ENCODE peak calls at places on chromosomes 3 and 15, in five cellular contexts. One of them, this sample, is unnamed.

GRCh38 chr3:156323466-156323865 is 203.1 kb downstream of the KCNAB1 start:
- DNase-seq in psoas muscle: no peak
- DNase-seq in mesothelial cell of epicardium: no peak
- DNase-seq in hepatocyte: peak; percentile 16
- DNase-seq in fibroblast of lung: no peak
- DNase-seq in this sample: no peak

GRCh38 chr15:68696532-68697363 is 118.0 kb downstream of the CORO2B start:
- DNase-seq in mesothelial cell of epicardium: no peak
- DNase-seq in psoas muscle: no peak
- DNase-seq in hepatocyte: no peak
- DNase-seq in fibroblast of lung: no peak
- DNase-seq in this sample: no peak

GRCh38 chr15:60721706-60722105 is 242.8 kb upstream of the ICE2 start:
- DNase-seq in fibroblast of lung: peak; percentile 59
- DNase-seq in psoas muscle: no peak
- DNase-seq in mesothelial cell of epicardium: no peak
- DNase-seq in hepatocyte: peak; percentile 34
- DNase-seq in this sample: peak; percentile 17

GRCh38 chr15:38563723-38564519 is 693 bp downstream of the RASGRP1 start:
- DNase-seq in mesothelial cell of epicardium: peak; percentile 61
- DNase-seq in fibroblast of lung: peak; percentile 37
- DNase-seq in hepatocyte: peak; percentile 83
- DNase-seq in psoas muscle: peak; percentile 79
- DNase-seq in this sample: peak; percentile 27

GRCh38 chr3:52108302-52109232 is 45.7 kb downstream of the POC1A start:
- DNase-seq in psoas muscle: peak; percentile 73
- DNase-seq in fibroblast of lung: no peak
- DNase-seq in hepatocyte: no peak
- DNase-seq in mesothelial cell of epicardium: no peak
- DNase-seq in this sample: peak; percentile 48

GRCh38 chr15:75616766-75617165 is 8.8 kb downstream of the SNUPN start:
- DNase-seq in mesothelial cell of epicardium: no peak
- DNase-seq in fibroblast of lung: no peak
- DNase-seq in hepatocyte: no peak
- DNase-seq in psoas muscle: no peak
- DNase-seq in this sample: no peak

GRCh38 chr3:17579289-17580031 is 163.0 kb downstream of the TBC1D5 start:
- DNase-seq in hepatocyte: no peak
- DNase-seq in fibroblast of lung: peak; percentile 76
- DNase-seq in mesothelial cell of epicardium: no peak
- DNase-seq in psoas muscle: no peak
- DNase-seq in this sample: peak; percentile 71

GRCh38 chr3:188349276-188349962 is 195.5 kb downstream of the LPP start:
- DNase-seq in fibroblast of lung: peak; percentile 56
- DNase-seq in mesothelial cell of epicardium: no peak
- DNase-seq in psoas muscle: no peak
- DNase-seq in hepatocyte: no peak
- DNase-seq in this sample: peak; percentile 71

GRCh38 chr15:45168751-45169551 is 18.8 kb downstream of the SHF start:
- DNase-seq in hepatocyte: no peak
- DNase-seq in mesothelial cell of epicardium: no peak
- DNase-seq in psoas muscle: no peak
- DNase-seq in fibroblast of lung: no peak
- DNase-seq in this sample: no peak

GRCh38 chr3:185900228-185900627 is 37.6 kb downstream of the TRA2B start:
- DNase-seq in mesothelial cell of epicardium: no peak
- DNase-seq in fibroblast of lung: peak; percentile 94
- DNase-seq in psoas muscle: no peak
- DNase-seq in hepatocyte: peak; percentile 85
- DNase-seq in this sample: peak; percentile 82

GRCh38 chr15:89088605-89089315 is 504 bp downstream of the ABHD2 start:
- DNase-seq in hepatocyte: peak; percentile 41
- DNase-seq in psoas muscle: peak; percentile 87
- DNase-seq in mesothelial cell of epicardium: no peak
- DNase-seq in fibroblast of lung: peak; percentile 36
- DNase-seq in this sample: no peak

GRCh38 chr3:12247411-12247810 is 41.5 kb upstream of the PPARG start:
- DNase-seq in psoas muscle: no peak
- DNase-seq in fibroblast of lung: no peak
- DNase-seq in mesothelial cell of epicardium: no peak
- DNase-seq in hepatocyte: no peak
- DNase-seq in this sample: no peak

GRCh38 chr3:101992861-101993260 is 143.5 kb downstream of the NFKBIZ start:
- DNase-seq in fibroblast of lung: peak; percentile 73
- DNase-seq in psoas muscle: no peak
- DNase-seq in mesothelial cell of epicardium: no peak
- DNase-seq in hepatocyte: no peak
- DNase-seq in this sample: peak; percentile 57

GRCh38 chr15:31024330-31024729 is 32.9 kb upstream of the MTMR10 start:
- DNase-seq in fibroblast of lung: peak; percentile 99
- DNase-seq in mesothelial cell of epicardium: no peak
- DNase-seq in hepatocyte: peak; percentile 64
- DNase-seq in psoas muscle: no peak
- DNase-seq in this sample: peak; percentile 98

GRCh38 chr15:73319460-73320245 is 49.1 kb downstream of the HCN4 start:
- DNase-seq in hepatocyte: no peak
- DNase-seq in psoas muscle: no peak
- DNase-seq in mesothelial cell of epicardium: no peak
- DNase-seq in fibroblast of lung: no peak
- DNase-seq in this sample: no peak

GRCh38 chr3:133987136-133987535 is 42.6 kb downstream of the SLCO2A1 start:
- DNase-seq in fibroblast of lung: no peak
- DNase-seq in hepatocyte: no peak
- DNase-seq in mesothelial cell of epicardium: no peak
- DNase-seq in psoas muscle: no peak
- DNase-seq in this sample: no peak

GRCh38 chr3:141530133-141530768 is 43.4 kb downstream of the RASA2 start:
- DNase-seq in mesothelial cell of epicardium: no peak
- DNase-seq in fibroblast of lung: peak; percentile 57
- DNase-seq in psoas muscle: no peak
- DNase-seq in hepatocyte: no peak
- DNase-seq in this sample: peak; percentile 82

GRCh38 chr15:100230784-100231183 is 111.0 kb downstream of the ADAMTS17 start:
- DNase-seq in psoas muscle: no peak
- DNase-seq in hepatocyte: no peak
- DNase-seq in fibroblast of lung: no peak
- DNase-seq in mesothelial cell of epicardium: no peak
- DNase-seq in this sample: no peak

GRCh38 chr3:123590685-123591450 is 6.0 kb upstream of the HACD2 start:
- DNase-seq in psoas muscle: no peak
- DNase-seq in mesothelial cell of epicardium: no peak
- DNase-seq in fibroblast of lung: no peak
- DNase-seq in hepatocyte: no peak
- DNase-seq in this sample: no peak

GRCh38 chr3:13623101-13623654 is 74.3 kb downstream of the FBLN2 start:
- DNase-seq in mesothelial cell of epicardium: no peak
- DNase-seq in fibroblast of lung: peak; percentile 54
- DNase-seq in hepatocyte: peak; percentile 70
- DNase-seq in psoas muscle: no peak
- DNase-seq in this sample: no peak

GRCh38 chr3:160287666-160288065 is 62.4 kb downstream of the C3orf80 start:
- DNase-seq in hepatocyte: no peak
- DNase-seq in psoas muscle: no peak
- DNase-seq in mesothelial cell of epicardium: no peak
- DNase-seq in fibroblast of lung: no peak
- DNase-seq in this sample: peak; percentile 19

GRCh38 chr3:122977645-122978466 is 49.7 kb downstream of the SEMA5B start:
- DNase-seq in mesothelial cell of epicardium: peak; percentile 49
- DNase-seq in psoas muscle: no peak
- DNase-seq in fibroblast of lung: peak; percentile 89
- DNase-seq in hepatocyte: peak; percentile 80
- DNase-seq in this sample: peak; percentile 51

GRCh38 chr3:121243208-121243607 is 302.6 kb downstream of the POLQ start:
- DNase-seq in hepatocyte: no peak
- DNase-seq in psoas muscle: no peak
- DNase-seq in fibroblast of lung: no peak
- DNase-seq in mesothelial cell of epicardium: no peak
- DNase-seq in this sample: no peak

GRCh38 chr15:44729394-44729913 is 6.9 kb upstream of the TRIM69 start:
- DNase-seq in fibroblast of lung: no peak
- DNase-seq in mesothelial cell of epicardium: no peak
- DNase-seq in hepatocyte: no peak
- DNase-seq in psoas muscle: peak; percentile 54
- DNase-seq in this sample: peak; percentile 44

GRCh38 chr15:69478259-69478687 is 25.7 kb downstream of the RPLP1 start:
- DNase-seq in hepatocyte: peak; percentile 85
- DNase-seq in mesothelial cell of epicardium: peak; percentile 62
- DNase-seq in fibroblast of lung: peak; percentile 49
- DNase-seq in psoas muscle: no peak
- DNase-seq in this sample: peak; percentile 50

GRCh38 chr3:155382396-155383042 is 89.0 kb upstream of the STRIT1 start:
- DNase-seq in psoas muscle: peak; percentile 74
- DNase-seq in mesothelial cell of epicardium: peak; percentile 21
- DNase-seq in fibroblast of lung: peak; percentile 51
- DNase-seq in hepatocyte: peak; percentile 87
- DNase-seq in this sample: peak; percentile 77

GRCh38 chr3:145857956-145858355 is 303.0 kb downstream of the PLOD2 start:
- DNase-seq in psoas muscle: no peak
- DNase-seq in fibroblast of lung: no peak
- DNase-seq in mesothelial cell of epicardium: no peak
- DNase-seq in hepatocyte: no peak
- DNase-seq in this sample: no peak

GRCh38 chr3:147197739-147198138 is 208.6 kb downstream of the ZIC4 start:
- DNase-seq in mesothelial cell of epicardium: no peak
- DNase-seq in fibroblast of lung: no peak
- DNase-seq in psoas muscle: no peak
- DNase-seq in hepatocyte: no peak
- DNase-seq in this sample: no peak

GRCh38 chr3:156685198-156685597 is 10.8 kb downstream of the TIPARP start:
- DNase-seq in mesothelial cell of epicardium: no peak
- DNase-seq in fibroblast of lung: no peak
- DNase-seq in hepatocyte: no peak
- DNase-seq in psoas muscle: no peak
- DNase-seq in this sample: peak; percentile 54

GRCh38 chr3:137687181-137687880 is 76.8 kb upstream of the SOX14 start:
- DNase-seq in psoas muscle: no peak
- DNase-seq in fibroblast of lung: no peak
- DNase-seq in mesothelial cell of epicardium: no peak
- DNase-seq in hepatocyte: peak; percentile 33
- DNase-seq in this sample: no peak

GRCh38 chr3:32421991-32422859 is 30.6 kb downstream of the CMTM7 start:
- DNase-seq in fibroblast of lung: peak; percentile 88
- DNase-seq in psoas muscle: peak; percentile 87
- DNase-seq in hepatocyte: no peak
- DNase-seq in mesothelial cell of epicardium: no peak
- DNase-seq in this sample: peak; percentile 93

GRCh38 chr3:122271246-122271898 is 53.7 kb upstream of the CSTA start:
- DNase-seq in fibroblast of lung: no peak
- DNase-seq in hepatocyte: no peak
- DNase-seq in mesothelial cell of epicardium: no peak
- DNase-seq in psoas muscle: no peak
- DNase-seq in this sample: no peak

GRCh38 chr15:41944313-41944940 is 27.9 kb downstream of the EHD4 start:
- DNase-seq in fibroblast of lung: peak; percentile 95
- DNase-seq in hepatocyte: peak; percentile 78
- DNase-seq in psoas muscle: peak; percentile 77
- DNase-seq in mesothelial cell of epicardium: no peak
- DNase-seq in this sample: peak; percentile 91

GRCh38 chr15:34584321-34584668 is 844 bp upstream of the GOLGA8B start:
- DNase-seq in hepatocyte: no peak
- DNase-seq in psoas muscle: no peak
- DNase-seq in fibroblast of lung: no peak
- DNase-seq in mesothelial cell of epicardium: no peak
- DNase-seq in this sample: no peak

GRCh38 chr3:190094201-190094718 is 26.4 kb downstream of the P3H2 start:
- DNase-seq in hepatocyte: no peak
- DNase-seq in psoas muscle: no peak
- DNase-seq in fibroblast of lung: peak; percentile 84
- DNase-seq in mesothelial cell of epicardium: no peak
- DNase-seq in this sample: peak; percentile 84

GRCh38 chr15:63474810-63475316 is 29.5 kb upstream of the USP3 start:
- DNase-seq in fibroblast of lung: no peak
- DNase-seq in psoas muscle: no peak
- DNase-seq in hepatocyte: no peak
- DNase-seq in mesothelial cell of epicardium: no peak
- DNase-seq in this sample: no peak

GRCh38 chr3:28050895-28051294 is 190.5 kb upstream of the CMC1 start:
- DNase-seq in mesothelial cell of epicardium: no peak
- DNase-seq in hepatocyte: peak; percentile 82
- DNase-seq in fibroblast of lung: peak; percentile 36
- DNase-seq in psoas muscle: no peak
- DNase-seq in this sample: peak; percentile 52

GRCh38 chr3:194313642-194314430 is 37.3 kb downstream of the CPN2 start:
- DNase-seq in hepatocyte: no peak
- DNase-seq in fibroblast of lung: peak; percentile 61
- DNase-seq in psoas muscle: peak; percentile 89
- DNase-seq in mesothelial cell of epicardium: no peak
- DNase-seq in this sample: peak; percentile 74
- TF ChIP-seq CTCF in hepatocyte: no peak
- TF ChIP-seq CTCF in fibroblast of lung: no peak
- TF ChIP-seq CTCF in psoas muscle: no peak
- TF ChIP-seq CTCF in mesothelial cell of epicardium: no peak
- TF ChIP-seq CTCF in this sample: no peak

DNA sequence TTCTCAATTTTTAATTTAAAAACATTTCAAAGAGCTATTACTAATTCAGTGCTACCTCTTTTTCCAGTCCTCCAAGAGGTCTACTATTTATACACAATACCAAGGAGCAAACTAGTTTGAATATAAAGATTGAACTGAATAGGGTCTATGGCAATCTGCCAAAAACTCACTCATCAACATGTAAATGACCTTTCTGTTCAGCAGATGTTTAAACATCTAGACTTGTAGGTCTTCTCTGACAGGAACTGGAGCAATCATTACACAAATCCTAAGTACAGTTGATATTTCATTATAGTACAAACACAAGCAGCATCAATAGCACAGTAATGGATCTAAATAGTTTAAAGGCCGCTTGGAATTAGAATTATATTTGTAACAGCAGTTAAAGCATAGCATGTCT is 10.9 kb downstream of the COPB2 start:
- DNase-seq in hepatocyte: no peak
- DNase-seq in fibroblast of lung: peak; percentile 15
- DNase-seq in psoas muscle: no peak
- DNase-seq in mesothelial cell of epicardium: no peak
- DNase-seq in this sample: no peak
- TF ChIP-seq CTCF in hepatocyte: no peak
- TF ChIP-seq CTCF in fibroblast of lung: no peak
- TF ChIP-seq CTCF in psoas muscle: no peak
- TF ChIP-seq CTCF in mesothelial cell of epicardium: no peak
- TF ChIP-seq CTCF in this sample: no peak

GRCh38 chr3:172161959-172162358 is 122.6 kb downstream of the FNDC3B start:
- DNase-seq in psoas muscle: no peak
- DNase-seq in mesothelial cell of epicardium: no peak
- DNase-seq in fibroblast of lung: no peak
- DNase-seq in hepatocyte: no peak
- DNase-seq in this sample: no peak
- TF ChIP-seq CTCF in psoas muscle: no peak
- TF ChIP-seq CTCF in mesothelial cell of epicardium: no peak
- TF ChIP-seq CTCF in fibroblast of lung: no peak
- TF ChIP-seq CTCF in hepatocyte: no peak
- TF ChIP-seq CTCF in this sample: no peak

GRCh38 chr3:143235614-143236204 is 116.1 kb downstream of the CHST2 start:
- DNase-seq in fibroblast of lung: no peak
- DNase-seq in hepatocyte: no peak
- DNase-seq in psoas muscle: no peak
- DNase-seq in mesothelial cell of epicardium: no peak
- DNase-seq in this sample: no peak
- TF ChIP-seq CTCF in fibroblast of lung: no peak
- TF ChIP-seq CTCF in hepatocyte: no peak
- TF ChIP-seq CTCF in psoas muscle: no peak
- TF ChIP-seq CTCF in mesothelial cell of epicardium: no peak
- TF ChIP-seq CTCF in this sample: no peak

This sample was measured in fibroblast of the aortic adventitia.